ENCODE peak calls at places on chromosomes 13 and 19, in four cellular contexts. A is mesendoderm, D is IMR-90, M is H1. B is an unnamed sample.

GRCh38 chr19:16301999-16302694 is 22.5 kb upstream of the KLF2 start:
- DNase-seq in A (no peak), D (peak; percentile 54), M (no peak), B (no peak)

GRCh38 chr19:3343619-3344502 is 22.5 kb upstream of the NFIC start:
- DNase-seq in M (no peak), A (peak; percentile 55), D (peak; percentile 78), B (peak; percentile 62)

GRCh38 chr13:52744842-52745241 is 5.2 kb upstream of the CNMD start:
- DNase-seq in M (no peak), D (no peak), A (no peak), B (no peak)

GRCh38 chr13:48653074-48654054 is at the start of gene CYSLTR2:
- DNase-seq in D (peak; percentile 13), A (peak; percentile 82), M (no peak), B (no peak)

GRCh38 chr19:15418112-15418587 is 638 bp downstream of the AKAP8L start:
- DNase-seq in A (peak; percentile 45), D (no peak), M (no peak), B (no peak)

GRCh38 chr13:26538363-26539317 is 18.8 kb upstream of the WASF3 start:
- DNase-seq in M (no peak), A (no peak), D (no peak), B (no peak)

GRCh38 chr13:101098873-101099272 is 317.4 kb downstream of the NALCN start:
- DNase-seq in A (no peak), M (no peak), D (peak; percentile 7), B (no peak)

GRCh38 chr13:40402931-40403412 is 263.5 kb downstream of the FOXO1 start:
- DNase-seq in D (peak; percentile 49), M (no peak), A (peak; percentile 31), B (no peak)

GRCh38 chr19:30792561-30793505 is 420.6 kb downstream of the ZNF536 start:
- DNase-seq in D (no peak), A (no peak), M (no peak), B (no peak)

GRCh38 chr13:64723735-64724134 is 2506.4 kb downstream of the PCDH9 start:
- DNase-seq in M (peak; percentile 10), D (peak; percentile 94), A (peak; percentile 73), B (no peak)

GRCh38 chr19:860481-861098 is 1.1 kb downstream of the CFD start:
- DNase-seq in D (peak; percentile 75), A (peak; percentile 61), M (no peak), B (no peak)

DNA sequence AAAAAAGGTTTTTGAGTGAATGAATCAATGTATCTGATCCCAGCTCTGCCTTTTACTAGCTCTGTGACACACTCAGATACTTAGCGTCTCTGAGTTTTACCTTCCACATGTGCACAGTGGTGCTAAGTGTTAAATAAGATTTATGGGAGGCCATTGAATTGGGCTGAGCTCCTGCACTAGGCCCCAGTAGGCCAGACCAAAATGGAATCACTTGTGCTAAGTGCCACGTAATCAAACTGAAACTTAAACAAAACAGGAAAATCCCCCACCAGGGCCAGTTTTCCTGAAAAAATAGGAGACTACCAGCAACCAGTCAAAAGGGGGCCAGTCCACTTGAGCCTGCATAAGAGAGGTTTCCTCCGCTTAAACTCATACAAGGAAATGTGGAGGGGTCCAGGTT is 40.9 kb downstream of the GJA3 start:
- DNase-seq in D (no peak), A (no peak), M (no peak), B (no peak)
- H3K27ac ChIP-seq in D (no peak overlapping the region), A (no peak overlapping the region), M (no peak overlapping the region), B (peak overlapping the region; percentile 66)

GRCh38 chr13:46721054-46721453 is 75.9 kb downstream of the ESD start:
- DNase-seq in M (no peak), D (peak; percentile 53), A (peak; percentile 40), B (no peak)
- H4K5ac ChIP-seq in M (no peak overlapping the region), D (no peak overlapping the region), A (no peak overlapping the region), B (no peak overlapping the region)

DNA sequence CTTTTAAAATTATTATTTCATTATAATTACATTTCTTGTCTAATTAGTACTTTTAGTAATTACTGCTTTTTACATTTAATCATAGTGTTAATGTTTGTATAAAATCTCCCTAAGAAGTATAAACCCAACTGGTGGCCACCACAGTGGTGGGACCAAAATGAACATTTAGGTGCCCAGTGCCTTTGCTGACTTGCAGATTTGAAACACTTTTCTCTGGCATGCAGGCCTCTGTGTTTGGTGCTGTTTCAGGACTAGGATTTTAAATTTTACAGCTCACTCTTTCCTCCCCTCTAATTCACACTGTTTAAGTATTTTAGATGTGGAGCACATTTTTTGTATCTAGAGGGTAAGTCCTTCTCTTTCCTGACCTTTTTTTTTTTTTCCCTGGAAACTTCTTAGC is 17.5 kb downstream of the UBAC2 start:
- DNase-seq in D (no peak), A (no peak), M (no peak), B (no peak)
- H3K4me2 ChIP-seq in D (no peak overlapping the region), A (no peak overlapping the region), M (no peak overlapping the region), B (no peak overlapping the region)

DNA sequence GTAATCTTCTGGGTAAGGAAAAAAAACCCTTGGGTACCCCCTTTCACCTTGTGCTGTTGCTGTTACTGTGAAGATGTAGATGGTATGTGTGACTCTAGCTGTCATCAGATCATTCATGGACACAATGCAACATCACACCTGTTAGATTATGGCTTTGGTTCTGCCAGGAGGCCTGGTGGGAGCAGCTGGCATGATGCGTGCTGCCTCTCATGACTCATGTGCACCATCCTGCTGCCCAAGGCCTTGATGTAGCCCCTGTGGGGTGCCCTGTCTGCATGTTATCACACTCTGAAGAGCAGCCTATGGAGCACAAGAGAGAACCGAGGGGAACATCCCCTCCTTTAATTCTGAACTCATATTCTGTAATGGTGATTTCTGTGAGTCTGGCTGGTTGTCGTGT is 57.7 kb upstream of the TEX29 start:
- DNase-seq in D (no peak), M (no peak), A (no peak), B (no peak)
- H3K27ac ChIP-seq in D (no peak overlapping the region), M (no peak overlapping the region), A (no peak overlapping the region), B (no peak overlapping the region)

DNA sequence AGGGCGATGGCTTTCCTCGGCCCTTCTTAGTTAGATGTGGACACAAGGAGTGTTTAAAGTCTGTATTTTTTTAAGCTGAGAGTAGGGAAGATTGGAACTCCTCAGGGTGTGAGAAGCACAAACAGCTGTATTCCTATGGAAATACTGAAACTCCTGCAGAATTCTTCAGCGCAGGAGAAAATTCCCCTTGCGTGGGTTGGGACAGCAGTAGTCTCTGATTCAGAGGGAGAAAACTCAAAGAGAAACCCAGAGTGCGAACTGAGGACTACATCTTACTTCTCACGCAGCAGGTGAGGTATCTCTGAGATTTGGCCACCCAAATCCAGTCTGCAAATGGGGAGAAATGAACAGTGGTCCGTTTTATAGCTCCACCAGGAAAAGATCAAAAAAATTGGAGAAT is 60.9 kb downstream of the FRY start:
- DNase-seq in M (no peak), D (no peak), A (no peak), B (no peak)
- H4K5ac ChIP-seq in M (no peak overlapping the region), D (no peak overlapping the region), A (no peak overlapping the region), B (no peak overlapping the region)

GRCh38 chr19:32397736-32398135 is 7.8 kb upstream of the DPY19L3 start:
- DNase-seq in D (peak; percentile 88), A (peak; percentile 2), M (no peak), B (no peak)
- H3K4me2 ChIP-seq in D (no peak overlapping the region), A (no peak overlapping the region), M (no peak overlapping the region), B (no peak overlapping the region)

GRCh38 chr13:32761472-32761871 is 175.2 kb downstream of the PDS5B start:
- DNase-seq in D (no peak), A (no peak), M (no peak), B (no peak)
- H3K27ac ChIP-seq in D (no peak overlapping the region), A (no peak overlapping the region), M (no peak overlapping the region), B (no peak overlapping the region)

GRCh38 chr19:38838986-38839761 is 7.6 kb upstream of the ECH1 start:
- DNase-seq in M (no peak), D (no peak), A (no peak), B (no peak)
- H4K5ac ChIP-seq in M (no peak overlapping the region), D (no peak overlapping the region), A (no peak overlapping the region), B (no peak overlapping the region)

GRCh38 chr13:111323950-111324651 is 3.7 kb downstream of the TEX29 start:
- DNase-seq in M (no peak), D (peak; percentile 5), A (no peak), B (peak; percentile 25)

GRCh38 chr13:111325941-111326620 is 5.6 kb downstream of the TEX29 start:
- DNase-seq in D (no peak), A (no peak), M (no peak), B (peak; percentile 22)

GRCh38 chr13:111324736-111325135 is 4.3 kb downstream of the TEX29 start:
- DNase-seq in A (no peak), D (no peak), M (no peak), B (no peak)

GRCh38 chr13:111326621-111326965 is 6.2 kb downstream of the TEX29 start:
- DNase-seq in A (no peak), D (no peak), M (no peak), B (peak; percentile 24)

GRCh38 chr13:111325146-111325890 is 4.9 kb downstream of the TEX29 start:
- DNase-seq in A (no peak), D (no peak), M (no peak), B (peak; percentile 23)
- H3K4me2 ChIP-seq in A (no peak overlapping the region), D (no peak overlapping the region), M (no peak overlapping the region), B (no peak overlapping the region)

GRCh38 chr13:39401091-39401647 is 201.8 kb downstream of the LHFPL6 start:
- DNase-seq in A (no peak), D (no peak), M (no peak), B (no peak)
- H3K27ac ChIP-seq in A (no peak overlapping the region), D (no peak overlapping the region), M (no peak overlapping the region), B (no peak overlapping the region)